ENCODE peak calls at places on chromosome 18, in eight cellular contexts. Q is testis, A is tibial nerve, C is transverse colon, F is upper lobe of right lung, U is PC-9, J is spleen, G is heart left ventricle. V is an unnamed sample.

GRCh38 chr18:3088444-3088843 is 75.5 kb upstream of the LPIN2 start:
- DNase-seq in A (no peak), U (no peak), Q (no peak), C (no peak), F (no peak), J (no peak), G (no peak), V (no peak)

GRCh38 chr18:3040881-3041280 is 27.9 kb upstream of the LPIN2 start:
- DNase-seq in Q (no peak), F (no peak), J (no peak), C (no peak), A (no peak), U (no peak), G (no peak), V (no peak)

GRCh38 chr18:7592305-7593071 is 25.4 kb downstream of the PTPRM start:
- DNase-seq in J (no peak), A (no peak), C (no peak), F (no peak), G (no peak), U (no peak), Q (no peak), V (no peak)

GRCh38 chr18:3748081-3748480 is 298.1 kb downstream of the TGIF1 start:
- DNase-seq in J (no peak), G (no peak), Q (no peak), A (no peak), U (no peak), C (no peak), F (no peak), V (no peak)

GRCh38 chr18:69002233-69002632 is 204.4 kb downstream of the CCDC102B start:
- DNase-seq in U (no peak), Q (peak; percentile 63), F (no peak), A (no peak), C (no peak), J (no peak), G (no peak), V (peak; percentile 9)

GRCh38 chr18:36402765-36403396 is 105.4 kb downstream of the FHOD3 start:
- DNase-seq in U (no peak), A (peak; percentile 74), Q (no peak), C (peak; percentile 21), J (no peak), G (peak; percentile 84), F (no peak), V (no peak)

GRCh38 chr18:57110295-57110694 is 36.6 kb upstream of the BOD1L2 start:
- DNase-seq in J (no peak), C (no peak), A (no peak), F (no peak), G (no peak), Q (no peak), U (no peak), V (no peak)

GRCh38 chr18:50203801-50204604 is 9.1 kb upstream of the MYO5B start:
- DNase-seq in J (no peak), G (no peak), F (no peak), C (peak; percentile 60), U (no peak), Q (peak; percentile 67), A (peak; percentile 42), V (peak; percentile 38)

GRCh38 chr18:50806208-50806616 is 13.6 kb downstream of the MRO start:
- DNase-seq in U (no peak), A (no peak), G (peak; percentile 64), Q (no peak), C (peak; percentile 28), F (peak; percentile 71), J (peak; percentile 81), V (no peak)

GRCh38 chr18:55206941-55207340 is 247.7 kb upstream of the CCDC68 start:
- DNase-seq in A (no peak), G (no peak), C (no peak), U (no peak), F (no peak), J (no peak), Q (no peak), V (no peak)

GRCh38 chr18:80175451-80176235 is 66.6 kb downstream of the ADNP2 start:
- DNase-seq in J (no peak), F (peak; percentile 51), G (peak; percentile 6), C (peak; percentile 39), A (no peak), U (no peak), Q (no peak), V (no peak)

DNA sequence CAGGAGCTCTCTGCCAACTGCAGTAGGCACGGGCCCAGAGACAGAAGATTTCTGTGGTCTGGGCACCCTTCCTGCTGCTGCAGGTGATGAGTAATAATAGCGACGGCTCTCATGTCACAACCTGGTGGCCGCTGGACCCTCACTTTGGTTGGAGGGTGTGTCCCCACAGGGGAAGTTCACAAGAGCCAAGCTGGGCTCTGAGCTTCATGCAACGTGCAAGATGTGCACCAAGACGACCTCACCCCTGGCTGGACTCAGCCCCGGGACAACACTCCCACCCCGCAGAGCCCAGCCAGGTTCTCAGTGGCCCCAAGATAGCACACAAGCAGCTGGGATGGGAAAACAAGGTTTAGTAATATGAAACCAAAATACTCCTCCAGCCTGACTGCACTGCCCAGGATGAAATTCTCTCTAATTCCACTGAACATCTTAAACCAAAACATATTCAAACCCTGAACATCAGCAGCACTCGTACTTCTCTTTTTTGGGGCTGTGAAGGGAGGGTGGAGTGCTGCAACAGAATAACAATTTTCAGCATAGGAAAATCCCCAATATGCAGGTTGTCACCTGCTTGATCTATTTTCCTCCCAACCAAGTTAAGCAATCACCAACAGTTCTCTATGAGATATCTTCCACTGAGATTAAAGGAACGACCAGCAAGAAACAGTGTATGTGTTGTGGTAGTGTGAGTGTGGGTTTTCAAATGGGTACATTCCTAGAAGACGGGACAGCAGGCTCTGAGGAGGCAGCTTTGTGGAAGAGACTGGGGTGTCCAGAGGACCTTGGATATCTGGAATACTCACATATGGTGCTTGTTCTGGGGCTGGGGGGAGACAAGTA is 26.5 kb downstream of the BCL2 start:
- DNase-seq in U (no peak), J (peak; percentile 85), Q (no peak), G (no peak), F (no peak), C (peak; percentile 43), A (no peak), V (no peak)
- H3K4me3 ChIP-seq in U (no peak overlapping the region), J (no peak overlapping the region), Q (no peak overlapping the region), G (no peak overlapping the region), F (no peak overlapping the region), C (no peak overlapping the region), A (no peak overlapping the region), V (no peak overlapping the region)

GRCh38 chr18:63567825-63568224 is 19.3 kb upstream of the SERPINB13 start:
- DNase-seq in F (no peak), A (no peak), J (no peak), G (no peak), U (no peak), Q (no peak), C (no peak), V (no peak)

GRCh38 chr18:63564576-63564975 is 22.4 kb downstream of the SERPINB12 start:
- DNase-seq in Q (no peak), J (no peak), A (no peak), U (no peak), G (no peak), F (no peak), C (no peak), V (no peak)

GRCh38 chr18:63564021-63564420 is 21.9 kb downstream of the SERPINB12 start:
- DNase-seq in F (no peak), Q (no peak), C (no peak), G (no peak), J (no peak), U (no peak), A (no peak), V (no peak)

GRCh38 chr18:63570721-63571120 is 16.4 kb upstream of the SERPINB13 start:
- DNase-seq in Q (peak; percentile 19), U (no peak), A (no peak), C (no peak), G (no peak), J (no peak), F (no peak), V (no peak)

GRCh38 chr18:63567276-63567675 is 19.9 kb upstream of the SERPINB13 start:
- DNase-seq in C (no peak), J (no peak), Q (no peak), G (no peak), F (no peak), A (no peak), U (no peak), V (no peak)
- H3K27me3 ChIP-seq in C (no peaks in the 10 kb centered on the region), J (peaks cover 5% of the 10 kb centered on the region), Q (no peaks in the 10 kb centered on the region), G (no peaks in the 10 kb centered on the region), F (no peaks in the 10 kb centered on the region), A (no peaks in the 10 kb centered on the region), U (no peaks in the 10 kb centered on the region), V (no peaks in the 10 kb centered on the region)

GRCh38 chr18:29154758-29155725 is 978.1 kb upstream of the CDH2 start:
- DNase-seq in G (no peak), U (peak; percentile 61), C (no peak), Q (peak; percentile 16), A (no peak), J (no peak), F (no peak), V (no peak)

GRCh38 chr18:29156531-29156930 is 979.6 kb upstream of the CDH2 start:
- DNase-seq in C (no peak), Q (no peak), J (no peak), G (no peak), F (no peak), A (no peak), U (no peak), V (no peak)

GRCh38 chr18:29160123-29160522 is 983.2 kb upstream of the CDH2 start:
- DNase-seq in Q (no peak), C (no peak), A (no peak), G (no peak), F (no peak), J (no peak), U (no peak), V (no peak)

GRCh38 chr18:29157905-29158304 is 981.0 kb upstream of the CDH2 start:
- DNase-seq in C (no peak), U (no peak), F (no peak), J (no peak), Q (no peak), G (no peak), A (no peak), V (no peak)

DNA sequence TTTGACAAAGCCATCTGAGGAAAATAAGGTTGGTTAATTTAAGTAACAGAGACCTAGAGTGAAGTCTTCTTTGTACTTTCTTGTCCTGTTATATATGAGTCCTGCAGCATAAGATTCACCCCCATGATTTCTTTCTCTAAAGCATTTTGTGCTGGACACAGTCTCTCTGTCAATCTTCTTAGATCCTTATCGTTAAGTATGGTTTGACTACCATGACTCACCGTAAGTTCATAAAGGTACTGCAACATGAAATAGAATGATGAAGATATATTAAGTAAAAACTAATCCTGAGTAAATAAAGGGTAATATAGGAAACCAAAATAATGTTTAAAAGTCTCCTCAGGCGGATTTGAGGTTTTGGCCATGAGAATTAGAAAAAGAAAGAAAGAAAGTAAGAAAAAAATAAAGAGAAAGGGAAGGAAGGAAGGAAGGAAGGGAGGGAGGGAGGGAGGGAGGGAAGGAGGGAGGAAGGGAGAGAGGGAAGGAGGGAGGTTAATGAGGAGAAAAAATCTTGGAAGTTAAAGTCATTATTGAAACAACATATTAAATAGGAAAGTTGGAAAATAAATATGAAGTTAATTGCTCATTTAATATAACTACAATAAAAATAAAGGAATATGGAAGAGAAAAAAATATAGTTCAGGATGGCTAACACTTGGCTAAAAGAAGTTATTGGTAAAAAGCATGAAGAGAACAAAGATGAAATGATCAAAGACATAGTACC is 980.3 kb upstream of the CDH2 start:
- DNase-seq in U (peak; percentile 35), A (no peak), J (no peak), F (no peak), Q (no peak), G (no peak), C (no peak), V (no peak)
- H3K4me1 ChIP-seq in U (peaks cover 23% of the 10 kb centered on the region), A (no peaks in the 10 kb centered on the region), J (no peaks in the 10 kb centered on the region), F (no peaks in the 10 kb centered on the region), Q (no peaks in the 10 kb centered on the region), G (no peaks in the 10 kb centered on the region), C (no peaks in the 10 kb centered on the region), V (no peaks in the 10 kb centered on the region)

GRCh38 chr18:63158676-63159291 is 160.8 kb downstream of the BCL2 start:
- DNase-seq in F (no peak), U (no peak), Q (no peak), A (no peak), C (no peak), G (no peak), J (no peak), V (no peak)
- H3K4me3 ChIP-seq in F (no peak overlapping the region), U (no peak overlapping the region), Q (no peak overlapping the region), A (no peak overlapping the region), C (no peak overlapping the region), G (no peak overlapping the region), J (no peak overlapping the region), V (no peak overlapping the region)